ENCODE peak calls at places on chromosomes 16 and 17, in eight cellular contexts. U is right atrium auricular region; M is CD4-positive, CD25-positive, alpha-beta regulatory T cell; S is iPS DF 6.9; D is H9; I is thoracic aorta; V is NT2/D1; A is heart right ventricle. W is an unnamed sample.

GRCh38 chr16:77273815-77274214 is 74.6 kb downstream of the SYCE1L start:
- DNase-seq in U (no peak), M (no peak), S (no peak), D (no peak), I (no peak), V (no peak), A (no peak), W (no peak)

GRCh38 chr17:81940538-81941483 is 3.7 kb upstream of the PYCR1 start:
- DNase-seq in U (no peak), M (no peak), S (no peak), D (no peak), I (no peak), V (no peak), A (no peak), W (no peak)

GRCh38 chr16:57252148-57252721 is 7.2 kb downstream of the ARL2BP start:
- DNase-seq in U (peak; percentile 51), M (no peak), S (no peak), D (no peak), I (no peak), V (no peak), A (no peak), W (no peak)

GRCh38 chr17:42803074-42803883 is 4.6 kb downstream of the CNTD1 start:
- DNase-seq in U (no peak), M (no peak), S (no peak), D (no peak), I (no peak), V (no peak), A (no peak), W (no peak)

GRCh38 chr16:71846443-71846842 is 667 bp downstream of the ATXN1L start:
- DNase-seq in U (no peak), M (peak; percentile 12), S (no peak), D (no peak), I (no peak), V (peak; percentile 23), A (no peak), W (peak; percentile 6)

GRCh38 chr17:66348605-66349165 is 46.3 kb downstream of the PRKCA start:
- DNase-seq in U (no peak), M (no peak), S (no peak), D (no peak), I (no peak), V (no peak), A (no peak), W (no peak)

GRCh38 chr16:58510776-58511628 is 4.3 kb upstream of the SETD6 start:
- DNase-seq in U (peak; percentile 55), M (no peak), S (no peak), D (no peak), I (no peak), V (no peak), A (no peak), W (no peak)

GRCh38 chr16:52469775-52470174 is 77.2 kb downstream of the TOX3 start:
- DNase-seq in U (no peak), M (no peak), S (no peak), D (no peak), I (no peak), V (peak; percentile 22), A (no peak), W (no peak)

GRCh38 chr17:81686614-81687013 is 2.8 kb downstream of the HGS start:
- DNase-seq in U (no peak), M (no peak), S (no peak), D (no peak), I (no peak), V (no peak), A (no peak), W (no peak)

GRCh38 chr17:36534117-36534880 is at the start of gene MYO19:
- DNase-seq in U (peak; percentile 68), M (peak; percentile 40), S (peak; percentile 55), D (peak; percentile 89), I (no peak), V (no peak), A (peak; percentile 67), W (no peak)

GRCh38 chr16:29198231-29198630 is 208.3 kb downstream of the NPIPB11 start:
- DNase-seq in U (peak; percentile 26), M (no peak), S (no peak), D (peak; percentile 4), I (no peak), V (no peak), A (no peak), W (no peak)

GRCh38 chr16:3863587-3863986 is 16.9 kb downstream of the CREBBP start:
- DNase-seq in U (no peak), M (no peak), S (no peak), D (no peak), I (no peak), V (no peak), A (no peak), W (no peak)

GRCh38 chr17:45414997-45415881 is 17.4 kb downstream of the ARHGAP27 start:
- DNase-seq in U (no peak), M (no peak), S (no peak), D (peak; percentile 35), I (no peak), V (no peak), A (no peak), W (no peak)

GRCh38 chr17:28745052-28745776 is 1.4 kb downstream of the TRAF4 start:
- DNase-seq in U (no peak), M (no peak), S (no peak), D (peak; percentile 77), I (no peak), V (no peak), A (no peak), W (no peak)

GRCh38 chr17:71453876-71454422 is 666.9 kb upstream of the SOX9 start:
- DNase-seq in U (no peak), M (no peak), S (no peak), D (no peak), I (no peak), V (no peak), A (no peak), W (no peak)

GRCh38 chr17:79213305-79213704 is 138.7 kb downstream of the ENGASE start:
- DNase-seq in U (no peak), M (no peak), S (no peak), D (peak; percentile 77), I (no peak), V (no peak), A (no peak), W (no peak)

GRCh38 chr17:63232565-63233310 is 213.4 kb downstream of the CYB561 start:
- DNase-seq in U (no peak), M (no peak), S (no peak), D (peak; percentile 42), I (no peak), V (no peak), A (no peak), W (no peak)

GRCh38 chr16:55760665-55761035 is 72.2 kb downstream of the CES1 start:
- DNase-seq in U (no peak), M (no peak), S (no peak), D (no peak), I (no peak), V (no peak), A (no peak), W (no peak)

GRCh38 chr16:66103245-66103644 is 263.2 kb upstream of the CDH5 start:
- DNase-seq in U (no peak), M (no peak), S (no peak), D (no peak), I (no peak), V (no peak), A (no peak), W (no peak)

GRCh38 chr17:42311240-42312034 is 23.1 kb downstream of the STAT5A start:
- DNase-seq in U (peak; percentile 95), M (no peak), S (no peak), D (peak; percentile 72), I (peak; percentile 72), V (no peak), A (peak; percentile 82), W (no peak)

GRCh38 chr17:3890082-3890892 is 2.6 kb downstream of the CAMKK1 start:
- DNase-seq in U (peak; percentile 89), M (no peak), S (no peak), D (no peak), I (peak; percentile 73), V (no peak), A (peak; percentile 62), W (no peak)

GRCh38 chr17:50262001-50262794 is 12.1 kb upstream of the TMEM92 start:
- DNase-seq in U (peak; percentile 49), M (no peak), S (no peak), D (peak; percentile 35), I (no peak), V (no peak), A (no peak), W (no peak)
- H3K4me1 ChIP-seq in U (no peaks in the 10 kb centered on the region), M (no peaks in the 10 kb centered on the region), S (peaks cover 9% of the 10 kb centered on the region), D (no peaks in the 10 kb centered on the region), I (peaks cover 42% of the 10 kb centered on the region), V (peaks cover 61% of the 10 kb centered on the region), A (peaks cover 8% of the 10 kb centered on the region), W (no peaks in the 10 kb centered on the region)

GRCh38 chr16:51431517-51432241 is 280.6 kb upstream of the SALL1 start:
- DNase-seq in U (no peak), M (no peak), S (no peak), D (no peak), I (no peak), V (no peak), A (no peak), W (no peak)

GRCh38 chr16:51429041-51429440 is 278.0 kb upstream of the SALL1 start:
- DNase-seq in U (no peak), M (no peak), S (no peak), D (no peak), I (no peak), V (no peak), A (no peak), W (no peak)

GRCh38 chr16:51426276-51426675 is 275.2 kb upstream of the SALL1 start:
- DNase-seq in U (no peak), M (no peak), S (no peak), D (no peak), I (no peak), V (no peak), A (no peak), W (no peak)

GRCh38 chr16:51430716-51431369 is 279.8 kb upstream of the SALL1 start:
- DNase-seq in U (no peak), M (no peak), S (no peak), D (no peak), I (no peak), V (no peak), A (no peak), W (no peak)

GRCh38 chr16:51427081-51427480 is 276.0 kb upstream of the SALL1 start:
- DNase-seq in U (no peak), M (no peak), S (no peak), D (no peak), I (no peak), V (no peak), A (no peak), W (no peak)
- H3K4me1 ChIP-seq in U (no peaks in the 10 kb centered on the region), M (no peaks in the 10 kb centered on the region), S (no peaks in the 10 kb centered on the region), D (no peaks in the 10 kb centered on the region), I (no peaks in the 10 kb centered on the region), V (no peaks in the 10 kb centered on the region), A (no peaks in the 10 kb centered on the region), W (no peaks in the 10 kb centered on the region)

DNA sequence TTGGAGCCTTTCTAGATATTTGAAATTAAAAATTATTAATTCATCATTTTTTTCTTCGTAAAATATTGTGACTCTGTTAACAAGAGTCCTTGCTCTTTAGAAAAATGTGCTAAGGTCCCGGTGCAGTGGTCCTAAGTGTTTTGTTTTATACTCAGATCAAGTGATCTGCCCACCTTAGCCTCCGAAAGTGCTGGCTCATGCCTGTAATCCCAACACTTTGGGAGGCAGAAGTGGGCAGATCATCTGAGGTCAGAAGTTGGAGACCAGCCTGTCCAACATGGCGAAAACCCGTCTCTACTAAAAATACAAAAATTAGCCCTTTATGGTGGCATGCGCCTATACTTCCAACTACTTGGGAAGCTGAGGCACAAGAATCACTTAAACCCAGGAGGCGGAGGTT is 82.6 kb upstream of the LGALS9 start:
- DNase-seq in U (no peak), M (no peak), S (no peak), D (no peak), I (no peak), V (no peak), A (no peak), W (no peak)
- H3K4me1 ChIP-seq in U (no peaks in the 10 kb centered on the region), M (peaks cover 19% of the 10 kb centered on the region), S (peaks cover 2% of the 10 kb centered on the region), D (no peaks in the 10 kb centered on the region), I (peaks cover 6% of the 10 kb centered on the region), V (peaks cover 9% of the 10 kb centered on the region), A (peaks cover 5% of the 10 kb centered on the region), W (peaks cover 16% of the 10 kb centered on the region)

GRCh38 chr17:60393840-60394529 is 2.1 kb upstream of the USP32 start:
- DNase-seq in U (no peak), M (no peak), S (no peak), D (no peak), I (no peak), V (no peak), A (no peak), W (no peak)
- H3K4me1 ChIP-seq in U (no peaks in the 10 kb centered on the region), M (peaks cover 41% of the 10 kb centered on the region), S (no peaks in the 10 kb centered on the region), D (peaks cover 5% of the 10 kb centered on the region), I (peaks cover 12% of the 10 kb centered on the region), V (no peaks in the 10 kb centered on the region), A (no peaks in the 10 kb centered on the region), W (peaks cover 24% of the 10 kb centered on the region)